ENCODE peak calls at places on chromosomes 3 and 15, in eight cellular contexts. Q is HuH-7; S is posterior cingulate gyrus; D is CD8-positive, alpha-beta memory T cell; K is GM06990; E is activated CD4-positive, alpha-beta T cell treated with anti-CD3 and anti-CD28 coated beads, Interleukin-2, amount 50 U/mL, for 4 hours; C is NAMALWA; P is SIG-M5. U is an unnamed sample.

GRCh38 chr3:60841355-60841754 is 409.9 kb downstream of the FHIT start:
- DNase-seq in Q (no peak), S (no peak), D (no peak), K (no peak), E (no peak), C (no peak), P (no peak), U (no peak)

GRCh38 chr3:148389916-148390315 is 307.8 kb upstream of the AGTR1 start:
- DNase-seq in Q (no peak), S (no peak), D (no peak), K (no peak), E (no peak), C (no peak), P (no peak), U (no peak)

GRCh38 chr3:41304603-41305002 is 105.3 kb downstream of the CTNNB1 start:
- DNase-seq in Q (no peak), S (no peak), D (no peak), K (no peak), E (no peak), C (peak; percentile 2), P (no peak), U (peak; percentile 58)

GRCh38 chr3:38614091-38614490 is 35.4 kb downstream of the SCN5A start:
- DNase-seq in Q (no peak), S (no peak), D (no peak), K (no peak), E (no peak), C (no peak), P (no peak), U (no peak)

GRCh38 chr15:25469377-25469776 is 30.6 kb upstream of the UBE3A start:
- DNase-seq in Q (no peak), S (no peak), D (no peak), K (no peak), E (no peak), C (no peak), P (no peak), U (peak; percentile 76)

GRCh38 chr15:68154923-68155559 is 50.1 kb downstream of the CALML4 start:
- DNase-seq in Q (peak; percentile 23), S (no peak), D (no peak), K (no peak), E (peak; percentile 5), C (peak; percentile 62), P (no peak), U (peak; percentile 51)

GRCh38 chr15:71366522-71366921 is 251.3 kb downstream of the THSD4 start:
- DNase-seq in Q (no peak), S (no peak), D (no peak), K (no peak), E (no peak), C (no peak), P (no peak), U (no peak)

GRCh38 chr3:134294302-134294925 is 43.8 kb upstream of the RYK start:
- DNase-seq in Q (no peak), S (no peak), D (peak; percentile 73), K (peak; percentile 50), E (peak; percentile 44), C (no peak), P (no peak), U (no peak)

GRCh38 chr3:15330031-15330596 is 2.3 kb downstream of the SH3BP5 start:
- DNase-seq in Q (no peak), S (no peak), D (no peak), K (no peak), E (no peak), C (no peak), P (peak; percentile 14), U (no peak)

GRCh38 chr3:15923640-15924405 is 126.0 kb upstream of the ANKRD28 start:
- DNase-seq in Q (no peak), S (no peak), D (no peak), K (no peak), E (no peak), C (peak; percentile 41), P (no peak), U (no peak)

GRCh38 chr3:18047052-18047451 is 304.6 kb upstream of the TBC1D5 start:
- DNase-seq in Q (no peak), S (no peak), D (no peak), K (no peak), E (no peak), C (no peak), P (no peak), U (no peak)

GRCh38 chr3:108389361-108389760 is 93.0 kb downstream of the HHLA2 start:
- DNase-seq in Q (no peak), S (no peak), D (no peak), K (no peak), E (no peak), C (no peak), P (no peak), U (no peak)

GRCh38 chr3:146163584-146163983 is 2.6 kb upstream of the PLOD2 start:
- DNase-seq in Q (no peak), S (no peak), D (no peak), K (no peak), E (no peak), C (no peak), P (no peak), U (no peak)

GRCh38 chr15:24956131-24956838 is 1.5 kb downstream of the SNRPN start:
- DNase-seq in Q (no peak), S (peak; percentile 64), D (peak; percentile 88), K (peak; percentile 82), E (peak; percentile 71), C (peak; percentile 81), P (no peak), U (peak; percentile 76)

GRCh38 chr3:15606434-15606891 is 4.9 kb downstream of the BTD start:
- DNase-seq in Q (peak; percentile 48), S (no peak), D (no peak), K (no peak), E (no peak), C (no peak), P (no peak), U (no peak)

GRCh38 chr3:74643636-74644035 is 29.2 kb upstream of the CNTN3 start:
- DNase-seq in Q (no peak), S (no peak), D (no peak), K (no peak), E (no peak), C (no peak), P (no peak), U (no peak)

GRCh38 chr3:195039180-195039843 is 231.6 kb downstream of the XXYLT1 start:
- DNase-seq in Q (no peak), S (no peak), D (no peak), K (no peak), E (no peak), C (no peak), P (no peak), U (no peak)

GRCh38 chr3:47664519-47664918 is 85.9 kb upstream of the CSPG5 start:
- DNase-seq in Q (no peak), S (no peak), D (no peak), K (no peak), E (no peak), C (peak; percentile 59), P (no peak), U (peak; percentile 17)

GRCh38 chr3:80470433-80470832 is 702.6 kb upstream of the ROBO1 start:
- DNase-seq in Q (no peak), S (no peak), D (no peak), K (no peak), E (no peak), C (no peak), P (no peak), U (no peak)

GRCh38 chr3:55143928-55144671 is 216.2 kb upstream of the LRTM1 start:
- DNase-seq in Q (no peak), S (no peak), D (no peak), K (no peak), E (no peak), C (no peak), P (no peak), U (no peak)

GRCh38 chr3:50050361-50050760 is 38.4 kb upstream of the RBM5 start:
- DNase-seq in Q (no peak), S (no peak), D (no peak), K (no peak), E (no peak), C (no peak), P (no peak), U (no peak)

GRCh38 chr3:141413387-141414140 is 45.3 kb downstream of the ZBTB38 start:
- DNase-seq in Q (no peak), S (no peak), D (no peak), K (no peak), E (peak; percentile 12), C (no peak), P (no peak), U (no peak)

GRCh38 chr15:78880242-78880533 is 7.5 kb downstream of the MORF4L1 start:
- DNase-seq in Q (no peak), S (no peak), D (no peak), K (no peak), E (no peak), C (no peak), P (no peak), U (no peak)

GRCh38 chr3:46208167-46208704 is at the start of gene CCR1:
- DNase-seq in Q (peak; percentile 44), S (no peak), D (peak; percentile 61), K (peak; percentile 41), E (no peak), C (peak; percentile 9), P (peak; percentile 52), U (no peak)

GRCh38 chr3:16817201-16817600 is 67.6 kb upstream of the PLCL2 start:
- DNase-seq in Q (no peak), S (no peak), D (no peak), K (no peak), E (no peak), C (no peak), P (no peak), U (no peak)

GRCh38 chr3:43699864-43700263 is 9.1 kb downstream of the ABHD5 start:
- DNase-seq in Q (no peak), S (no peak), D (no peak), K (peak; percentile 24), E (no peak), C (peak; percentile 36), P (no peak), U (no peak)

GRCh38 chr3:3605181-3605580 is 194.1 kb upstream of the LRRN1 start:
- DNase-seq in Q (no peak), S (no peak), D (no peak), K (no peak), E (no peak), C (no peak), P (no peak), U (no peak)

GRCh38 chr15:63350178-63350621 is 31.4 kb downstream of the CA12 start:
- DNase-seq in Q (no peak), S (no peak), D (no peak), K (no peak), E (no peak), C (no peak), P (no peak), U (no peak)

GRCh38 chr3:13783556-13783955 is 96.3 kb downstream of the WNT7A start:
- DNase-seq in Q (no peak), S (no peak), D (no peak), K (no peak), E (no peak), C (no peak), P (no peak), U (no peak)

GRCh38 chr15:44726568-44727461 is 9.5 kb upstream of the TRIM69 start:
- DNase-seq in Q (peak; percentile 5), S (no peak), D (peak; percentile 87), K (peak; percentile 79), E (peak; percentile 63), C (peak; percentile 94), P (peak; percentile 89), U (no peak)

GRCh38 chr3:117408811-117409210 is 699.2 kb downstream of the TUSC7 start:
- DNase-seq in Q (no peak), S (no peak), D (no peak), K (no peak), E (no peak), C (no peak), P (no peak), U (no peak)